ENCODE peak calls at places on chromosomes 5 and 9, in six cellular contexts. E is lower leg skin, X is astrocyte of the spinal cord, N is ascending aorta, O is heart left ventricle, G is adrenal gland. H is an unnamed sample.
A peak's percentile ranks its signal among the peaks of the same experiment; 100 is the strongest.

GRCh38 chr9:131618071-131618479 is 72.8 kb downstream of the PRRT1B start:
- DNase-seq in E (no peak), X (no peak), N (no peak), O (peak; percentile 89), G (peak; percentile 55), H (no peak)

GRCh38 chr5:116738270-116738947 is 163.8 kb upstream of the SEMA6A start:
- DNase-seq in E (no peak), X (peak; percentile 74), N (no peak), O (peak; percentile 47), G (no peak), H (no peak)

GRCh38 chr5:59786271-59786805 is 107.2 kb downstream of the PDE4D start:
- DNase-seq in E (no peak), X (peak; percentile 87), N (no peak), O (no peak), G (no peak), H (peak; percentile 92)

GRCh38 chr5:6905883-6906282 is 192.7 kb downstream of the TENT4A start:
- DNase-seq in E (peak; percentile 24), X (no peak), N (no peak), O (peak; percentile 38), G (no peak), H (no peak)

GRCh38 chr5:172458956-172459355 is 4.6 kb upstream of the SH3PXD2B start:
- DNase-seq in E (no peak), X (no peak), N (no peak), O (no peak), G (no peak), H (no peak)

GRCh38 chr9:120902824-120903608 is 23.6 kb downstream of the TRAF1 start:
- DNase-seq in E (no peak), X (no peak), N (no peak), O (no peak), G (no peak), H (no peak)

GRCh38 chr5:115472601-115473000 is 72.0 kb downstream of the FEM1C start:
- DNase-seq in E (no peak), X (no peak), N (no peak), O (peak; percentile 71), G (no peak), H (no peak)

GRCh38 chr9:36815566-36816348 is 218.3 kb downstream of the PAX5 start:
- DNase-seq in E (no peak), X (no peak), N (no peak), O (no peak), G (no peak), H (no peak)

GRCh38 chr9:96078866-96079505 is 203.5 kb downstream of the ERCC6L2 start:
- DNase-seq in E (no peak), X (no peak), N (no peak), O (no peak), G (no peak), H (no peak)

GRCh38 chr5:2659071-2659470 is 92.4 kb downstream of the IRX2 start:
- DNase-seq in E (no peak), X (no peak), N (no peak), O (no peak), G (no peak), H (no peak)

GRCh38 chr5:146620663-146621051 is 104.7 kb upstream of the GPR151 start:
- DNase-seq in E (no peak), X (no peak), N (no peak), O (no peak), G (no peak), H (no peak)

GRCh38 chr5:90285581-90285980 is 124.0 kb downstream of the CETN3 start:
- DNase-seq in E (no peak), X (no peak), N (no peak), O (no peak), G (no peak), H (no peak)

GRCh38 chr5:180468732-180469585 is 25.2 kb upstream of the CNOT6 start:
- DNase-seq in E (no peak), X (no peak), N (no peak), O (no peak), G (no peak), H (no peak)

GRCh38 chr9:2838984-2839367 is 4.9 kb downstream of the PUM3 start:
- DNase-seq in E (no peak), X (no peak), N (no peak), O (no peak), G (no peak), H (no peak)
- H3K4me3 ChIP-seq in E (no peak overlapping the region), X (no peak overlapping the region), N (no peak overlapping the region), O (peak overlapping the region; percentile 52), G (no peak overlapping the region), H (no peak overlapping the region)

GRCh38 chr9:136135326-136136126 is 16.9 kb upstream of the TMEM250 start:
- DNase-seq in E (no peak), X (no peak), N (no peak), O (no peak), G (no peak), H (no peak)

GRCh38 chr9:136132500-136133050 is 13.9 kb upstream of the TMEM250 start:
- DNase-seq in E (no peak), X (no peak), N (no peak), O (no peak), G (no peak), H (no peak)

GRCh38 chr9:136133959-136134484 is 15.3 kb upstream of the TMEM250 start:
- DNase-seq in E (no peak), X (no peak), N (no peak), O (no peak), G (no peak), H (no peak)

GRCh38 chr9:136131629-136132499 is 13.2 kb upstream of the TMEM250 start:
- DNase-seq in E (no peak), X (no peak), N (no peak), O (no peak), G (no peak), H (no peak)

GRCh38 chr9:136133191-136133958 is 14.7 kb upstream of the TMEM250 start:
- DNase-seq in E (no peak), X (no peak), N (no peak), O (no peak), G (no peak), H (no peak)
- TF ChIP-seq CTCF in E (no peak), X (peak; percentile 51), N (peak; percentile 21), O (peak; percentile 23), G (peak; percentile 15), H (peak; percentile 56)

GRCh38 chr5:39073759-39074008 is 515 bp downstream of the RICTOR start:
- DNase-seq in E (no peak), X (no peak), N (no peak), O (peak; percentile 33), G (no peak), H (no peak)

GRCh38 chr5:39076101-39076756 is 2.0 kb upstream of the RICTOR start:
- DNase-seq in E (no peak), X (no peak), N (no peak), O (no peak), G (no peak), H (no peak)

GRCh38 chr5:39074009-39074886 is at the start of gene RICTOR:
- DNase-seq in E (peak; percentile 81), X (peak; percentile 85), N (peak; percentile 54), O (peak; percentile 92), G (peak; percentile 91), H (peak; percentile 84)

GRCh38 chr5:39079147-39079546 is 4.9 kb upstream of the RICTOR start:
- DNase-seq in E (no peak), X (no peak), N (no peak), O (no peak), G (no peak), H (no peak)

GRCh38 chr5:39076757-39077475 is 2.7 kb upstream of the RICTOR start:
- DNase-seq in E (no peak), X (peak; percentile 36), N (no peak), O (no peak), G (no peak), H (no peak)
- H3K4me3 ChIP-seq in E (no peak overlapping the region), X (no peak overlapping the region), N (peak overlapping the region; percentile 10), O (peak overlapping the region; percentile 76), G (no peak overlapping the region), H (no peak overlapping the region)

GRCh38 chr5:308672-309271 is 12.7 kb upstream of the AHRR start:
- DNase-seq in E (no peak), X (peak; percentile 34), N (no peak), O (no peak), G (no peak), H (peak; percentile 21)
- TF ChIP-seq CTCF in E (no peak), X (peak; percentile 43), N (no peak), O (no peak), G (peak; percentile 10), H (peak; percentile 66)

DNA sequence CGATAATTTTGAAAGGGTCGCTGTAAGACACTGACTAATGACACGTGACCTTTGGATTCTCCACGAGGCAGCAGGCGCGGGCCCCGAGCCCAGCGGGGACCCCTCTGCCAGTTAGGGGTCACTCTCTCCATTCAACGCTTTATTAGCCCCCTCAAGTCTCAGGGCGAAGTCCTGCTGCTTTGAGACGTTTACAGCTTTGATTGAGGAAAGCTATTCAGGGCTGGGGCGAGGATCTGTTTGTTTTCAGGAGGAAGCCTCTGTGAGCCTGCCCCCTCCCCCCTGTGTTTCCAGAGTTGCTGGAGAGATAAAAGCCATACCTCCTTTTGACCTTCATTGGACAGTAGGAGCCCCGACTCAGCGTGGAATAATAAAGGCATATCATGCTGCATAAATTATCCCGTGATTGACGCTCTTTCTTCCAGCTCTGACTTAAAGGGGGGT is 31.4 kb upstream of the MSX2 start:
- DNase-seq in E (no peak), X (no peak), N (no peak), O (no peak), G (no peak), H (no peak)
- H3K4me3 ChIP-seq in E (no peak overlapping the region), X (no peak overlapping the region), N (peak overlapping the region; percentile 2), O (peak overlapping the region; percentile 12), G (no peak overlapping the region), H (no peak overlapping the region)

DNA sequence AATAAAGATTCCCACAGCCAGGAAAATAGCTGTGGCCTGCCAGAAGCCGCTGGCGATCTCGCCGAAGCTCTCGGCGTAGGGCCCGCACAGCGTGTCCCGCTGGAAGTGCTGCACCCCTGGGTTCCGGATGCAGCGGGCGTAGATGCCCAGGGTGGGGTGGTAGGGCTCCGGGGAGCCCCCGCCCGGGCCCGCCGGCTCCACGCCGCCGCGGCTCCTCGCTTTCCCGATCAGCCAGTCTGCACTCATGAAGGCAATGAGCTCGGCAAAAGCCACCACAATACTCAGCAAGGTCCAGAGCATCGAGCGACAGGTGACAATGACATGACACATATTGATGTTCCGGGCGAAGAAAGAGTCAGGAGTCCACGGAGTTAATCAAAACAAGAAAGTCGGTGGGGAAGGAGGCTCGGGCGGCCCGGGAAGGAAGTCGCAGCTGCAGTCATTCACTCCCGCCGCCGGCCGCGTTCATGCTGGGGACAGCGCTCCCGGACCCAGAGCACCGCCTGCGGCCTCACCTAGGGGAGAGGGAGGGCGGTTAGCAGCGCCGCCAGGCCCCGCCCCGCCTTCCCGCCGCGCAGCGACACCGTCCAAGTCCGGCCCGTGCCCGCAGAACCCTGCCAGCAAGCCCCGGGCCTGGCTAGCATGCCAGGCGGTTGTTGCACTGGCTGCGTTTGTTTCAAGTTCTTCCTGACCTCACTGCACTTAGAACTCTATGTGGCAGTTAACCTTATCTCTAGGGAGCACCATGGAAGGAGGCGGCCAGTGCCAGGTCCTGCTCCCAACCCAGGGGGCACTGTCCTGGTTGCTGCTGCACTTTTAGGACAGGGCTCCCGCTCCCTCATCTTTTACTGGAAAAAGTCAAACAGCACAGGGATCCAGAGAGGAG is 138.4 kb downstream of the LHFPL2 start:
- DNase-seq in E (no peak), X (no peak), N (no peak), O (peak; percentile 85), G (peak; percentile 82), H (no peak)
- TF ChIP-seq CTCF in E (no peak), X (no peak), N (no peak), O (no peak), G (no peak), H (peak; percentile 50)